ENCODE peak calls at places on chromosomes 2 and 18, in seven cellular contexts. K, Z, Y, Q, O, M and T are unnamed samples.

GRCh38 chr2:10487144-10488104 is 39.3 kb upstream of the ODC1 start:
- DNase-seq in Z (no peak), Q (no peak), M (peak), O (peak), Y (no peak), K (no peak), T (no peak)

GRCh38 chr2:151900261-151900660 is 72.0 kb upstream of the ARL5A start:
- DNase-seq in Z (no peak), Y (no peak), O (no peak), Q (no peak), K (no peak), M (no peak), T (no peak)

GRCh38 chr2:1854747-1855146 is 110.4 kb upstream of the PXDN start:
- DNase-seq in Q (no peak), Y (no peak), K (no peak), M (peak), Z (peak), O (peak), T (no peak)

GRCh38 chr2:28663359-28663758 is 88.3 kb upstream of the PPP1CB start:
- DNase-seq in K (no peak), M (peak), O (peak), Z (no peak), Y (no peak), Q (no peak), T (no peak)

GRCh38 chr18:9722691-9723090 is 14.6 kb downstream of the RAB31 start:
- DNase-seq in K (no peak), O (no peak), Q (no peak), Y (no peak), Z (no peak), M (no peak), T (no peak)

GRCh38 chr2:125837108-125837507 is 818.9 kb upstream of the GYPC start:
- DNase-seq in Y (no peak), M (no peak), Q (no peak), K (no peak), O (no peak), Z (no peak), T (no peak)

GRCh38 chr18:8765692-8766463 is 60.5 kb downstream of the MTCL1 start:
- DNase-seq in Q (no peak), M (no peak), Y (no peak), K (no peak), Z (no peak), O (peak), T (no peak)

GRCh38 chr18:36602620-36603019 is 226.2 kb downstream of the TPGS2 start:
- DNase-seq in Y (no peak), K (no peak), Q (no peak), M (no peak), Z (no peak), O (no peak), T (no peak)

GRCh38 chr2:170142502-170142901 is 35.4 kb upstream of the MYO3B start:
- DNase-seq in O (no peak), M (no peak), Y (no peak), Z (no peak), Q (no peak), K (no peak), T (no peak)

GRCh38 chr2:155176345-155176744 is 477.9 kb downstream of the KCNJ3 start:
- DNase-seq in Z (no peak), Q (no peak), O (no peak), Y (no peak), M (no peak), K (no peak), T (peak)

GRCh38 chr2:10968176-10968575 is 56.4 kb downstream of the KCNF1 start:
- DNase-seq in Z (no peak), Y (no peak), O (no peak), Q (no peak), M (no peak), K (no peak), T (no peak)

GRCh38 chr2:147739531-147739930 is 105.3 kb upstream of the ACVR2A start:
- DNase-seq in Y (no peak), Z (no peak), M (peak), O (peak), Q (no peak), K (no peak), T (no peak)

GRCh38 chr2:169221745-169222369 is 140.5 kb downstream of the LRP2 start:
- DNase-seq in Z (no peak), Q (no peak), O (peak), Y (no peak), K (no peak), M (peak), T (no peak)

GRCh38 chr2:1420746-1421480 is 7.7 kb downstream of the TPO start:
- DNase-seq in K (no peak), M (no peak), Y (no peak), O (no peak), Z (no peak), Q (no peak), T (no peak)

GRCh38 chr2:158205215-158205614 is 103.5 kb downstream of the UPP2 start:
- DNase-seq in K (no peak), O (no peak), Y (no peak), Q (no peak), M (no peak), Z (no peak), T (no peak)

GRCh38 chr2:191636235-191636543 is 41.7 kb upstream of the NABP1 start:
- DNase-seq in Q (no peak), O (peak), Y (peak), K (no peak), Z (no peak), M (peak), T (no peak)